ENCODE peak calls at places on chromosomes 6 and 20, in seven cellular contexts. N is fibroblast of the aortic adventitia; Z is aorta; M is colonic mucosa; V is endothelial cell of umbilical vein; W is CD8-positive, alpha-beta memory T cell; X is heart right ventricle. L is an unnamed sample.

GRCh38 chr6:25010166-25010565 is 74.4 kb upstream of the RIPOR2 start:
- DNase-seq in Z (no peak), N (no peak), V (no peak), W (no peak), X (no peak), M (no peak), L (no peak)

GRCh38 chr6:139398658-139399057 is 24.2 kb upstream of the CITED2 start:
- DNase-seq in W (no peak), V (no peak), M (no peak), N (no peak), X (no peak), Z (no peak), L (no peak)

GRCh38 chr20:1883986-1884385 is 11.2 kb upstream of the SIRPA start:
- DNase-seq in N (no peak), Z (no peak), M (no peak), W (no peak), X (no peak), V (no peak), L (no peak)

GRCh38 chr6:31834704-31835375 is 7.3 kb downstream of the HSPA1B start:
- DNase-seq in V (peak), N (peak), X (peak), Z (peak), W (peak), M (peak), L (no peak)

GRCh38 chr6:129183039-129183438 is 300.1 kb downstream of the LAMA2 start:
- DNase-seq in V (no peak), M (no peak), W (no peak), Z (no peak), N (no peak), X (no peak), L (no peak)

GRCh38 chr20:12404941-12405340 is 487.2 kb downstream of the BTBD3 start:
- DNase-seq in X (no peak), V (no peak), M (no peak), Z (no peak), W (no peak), N (no peak), L (no peak)

GRCh38 chr20:3794701-3795420 is 1.2 kb upstream of the CDC25B start:
- DNase-seq in X (no peak), M (no peak), Z (peak), W (no peak), V (no peak), N (no peak), L (no peak)

GRCh38 chr6:163338671-163339405 is 75.7 kb upstream of the QKI start:
- DNase-seq in N (peak), M (no peak), Z (no peak), V (peak), X (peak), W (no peak), L (no peak)

GRCh38 chr20:19874328-19874727 is 116.3 kb downstream of the RIN2 start:
- DNase-seq in W (no peak), V (no peak), Z (no peak), M (no peak), N (no peak), X (no peak), L (no peak)

GRCh38 chr20:59365611-59366284 is 65.3 kb downstream of the EDN3 start:
- DNase-seq in N (no peak), W (no peak), M (no peak), Z (no peak), V (no peak), X (no peak), L (no peak)

GRCh38 chr20:16528078-16528477 is 45.2 kb downstream of the KIF16B start:
- DNase-seq in Z (no peak), X (no peak), N (peak), V (no peak), W (no peak), M (peak), L (peak)

GRCh38 chr6:121540210-121540609 is 104.8 kb downstream of the GJA1 start:
- DNase-seq in Z (no peak), M (no peak), W (no peak), X (no peak), N (no peak), V (no peak), L (no peak)

GRCh38 chr20:47952165-47952564 is 166.9 kb upstream of the SULF2 start:
- DNase-seq in X (no peak), Z (no peak), M (no peak), V (no peak), W (no peak), N (no peak), L (no peak)

GRCh38 chr6:108546079-108547049 is 14.4 kb upstream of the FOXO3 start:
- DNase-seq in V (no peak), M (no peak), Z (no peak), N (no peak), X (no peak), W (no peak), L (no peak)

GRCh38 chr6:38198219-38198618 is 378.7 kb downstream of the ZFAND3 start:
- DNase-seq in N (no peak), W (no peak), M (no peak), X (no peak), V (no peak), Z (no peak), L (no peak)

GRCh38 chr6:48667797-48668196 is 556.8 kb upstream of the PTCHD4 start:
- DNase-seq in Z (no peak), N (no peak), X (no peak), W (no peak), V (no peak), M (no peak), L (no peak)

GRCh38 chr6:140993515-140993914 is 1139.2 kb upstream of the GJE1 start:
- DNase-seq in V (no peak), X (no peak), W (no peak), M (no peak), N (no peak), Z (no peak), L (no peak)

GRCh38 chr20:40571625-40572024 is 117.4 kb downstream of the MAFB start:
- DNase-seq in W (no peak), X (no peak), M (no peak), V (no peak), Z (peak), N (no peak), L (no peak)

GRCh38 chr20:20549267-20549612 is 163.2 kb downstream of the RALGAPA2 start:
- DNase-seq in V (no peak), N (peak), Z (no peak), M (peak), X (no peak), W (no peak), L (no peak)

GRCh38 chr6:146870765-146871164 is 272.0 kb downstream of the ADGB start:
- DNase-seq in M (no peak), N (no peak), V (no peak), Z (no peak), W (no peak), X (no peak), L (no peak)

GRCh38 chr6:131923356-131923755 is 27.8 kb downstream of the CCN2 start:
- DNase-seq in X (peak), Z (no peak), V (peak), W (no peak), M (peak), N (peak), L (peak)

GRCh38 chr20:34112600-34113061 is 588 bp upstream of the EIF2S2 start:
- DNase-seq in V (peak), W (no peak), X (peak), N (peak), Z (no peak), M (peak), L (no peak)

GRCh38 chr6:85494551-85495337 is 44.9 kb downstream of the NT5E start:
- DNase-seq in Z (no peak), X (no peak), M (no peak), V (no peak), W (no peak), N (no peak), L (no peak)

GRCh38 chr20:17895641-17896246 is 72.8 kb downstream of the SNX5 start:
- DNase-seq in X (peak), M (no peak), V (peak), W (no peak), N (peak), Z (peak), L (no peak)

GRCh38 chr20:48329216-48329615 is 498.6 kb downstream of the PREX1 start:
- DNase-seq in X (no peak), W (no peak), V (no peak), Z (no peak), N (no peak), M (no peak), L (no peak)

GRCh38 chr20:12575352-12576095 is 433.2 kb upstream of the SPTLC3 start:
- DNase-seq in X (peak), M (peak), N (no peak), V (no peak), W (no peak), Z (no peak), L (no peak)

GRCh38 chr6:56751604-56752003 is 108.9 kb upstream of the DST start:
- DNase-seq in M (no peak), N (no peak), V (no peak), W (no peak), X (no peak), Z (no peak), L (no peak)
- H3K4me3 ChIP-seq in M (no peak), N (no peak), V (no peak), W (no peak), X (no peak), Z (no peak), L (no peak)

GRCh38 chr20:31593221-31594001 is 11.7 kb upstream of the ID1 start:
- DNase-seq in W (no peak), V (peak), Z (no peak), N (peak), M (peak), X (no peak), L (no peak)

GRCh38 chr20:31590717-31591225 is 14.3 kb upstream of the ID1 start:
- DNase-seq in W (no peak), N (no peak), X (no peak), Z (no peak), M (no peak), V (no peak), L (no peak)

DNA sequence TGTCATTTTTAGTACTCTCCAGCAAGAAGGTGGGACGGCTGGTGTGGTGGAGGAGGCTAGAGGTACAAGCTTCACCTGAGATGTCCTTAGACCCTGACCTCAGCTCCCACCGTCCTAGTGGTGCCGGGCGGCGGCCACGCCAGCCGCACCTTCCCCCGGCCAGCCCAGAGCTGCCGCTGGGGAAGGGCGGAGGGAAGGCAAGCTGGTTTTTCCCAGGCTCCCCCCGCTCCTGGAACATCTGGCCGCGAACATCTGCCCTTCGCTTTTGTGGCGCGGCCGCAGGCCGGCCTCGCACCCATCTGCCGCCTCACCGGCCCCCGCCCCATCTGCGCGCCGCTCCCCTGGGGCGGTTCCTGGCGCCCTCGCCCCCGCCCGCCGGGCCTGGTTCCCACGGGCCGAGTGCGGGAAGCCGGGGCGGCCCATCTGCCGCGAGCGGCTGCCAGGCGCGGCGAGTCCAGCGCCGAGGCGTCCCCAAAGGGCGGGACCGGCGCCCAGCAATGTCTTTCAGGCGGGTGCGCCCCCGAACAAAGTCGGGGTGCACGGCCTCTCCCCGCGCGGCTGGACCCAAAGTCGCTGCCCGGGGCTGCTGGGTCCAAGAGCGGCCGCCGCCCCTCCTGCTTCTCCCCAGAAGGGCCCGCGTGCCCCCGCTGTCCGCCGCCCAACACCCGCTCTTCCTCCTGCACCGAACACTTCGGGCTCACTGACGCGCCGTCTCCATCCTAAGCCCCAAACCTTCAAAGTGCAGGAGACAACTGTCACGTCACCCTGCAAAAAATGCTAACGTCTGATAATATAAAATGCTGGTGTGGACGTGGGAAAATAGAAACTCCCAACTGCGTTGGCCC is 17.3 kb upstream of the ID1 start:
- DNase-seq in Z (no peak), N (peak), W (no peak), V (peak), X (peak), M (peak), L (no peak)
- H3K4me3 ChIP-seq in Z (no peak), N (peak), W (no peak), V (peak), X (peak), M (peak), L (peak)

DNA sequence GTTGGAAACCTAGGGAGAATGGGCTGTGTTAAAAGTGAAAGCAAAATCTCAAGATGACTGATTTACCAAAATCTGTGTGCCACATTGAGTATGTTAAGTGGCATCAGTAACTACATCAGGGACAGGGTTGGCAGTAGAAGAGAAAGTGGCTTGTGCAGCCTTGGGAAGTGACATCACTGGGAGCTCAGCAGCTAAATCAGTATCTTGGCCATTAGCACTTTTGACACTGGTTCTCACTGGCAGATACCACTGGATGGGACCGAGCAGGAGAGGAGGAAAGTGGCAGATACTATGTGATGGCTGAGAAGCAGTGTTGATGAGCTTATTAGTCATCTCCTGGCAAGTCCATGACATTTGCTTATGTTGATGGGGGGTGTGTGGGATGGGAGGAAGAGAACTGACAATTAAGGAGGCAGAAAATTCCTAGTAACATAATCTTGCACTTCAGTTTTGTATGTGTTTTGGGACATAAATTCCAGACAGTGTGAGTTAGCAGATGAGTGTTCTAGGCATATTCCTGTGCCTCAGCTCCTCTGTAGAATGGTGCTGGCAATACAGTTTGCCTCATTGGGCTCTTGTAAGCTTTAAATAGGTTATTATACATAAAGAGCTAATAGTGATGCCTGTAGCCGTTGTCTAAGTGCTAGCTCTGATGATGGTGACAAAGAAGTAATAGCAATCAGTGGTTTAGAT is 322.3 kb downstream of the SOX4 start:
- DNase-seq in V (no peak), X (no peak), W (no peak), N (peak), Z (no peak), M (no peak), L (no peak)
- H3K4me3 ChIP-seq in V (no peak), X (no peak), W (no peak), N (peak), Z (no peak), M (no peak), L (peak)

GRCh38 chr20:54207053-54207742 is 689 bp upstream of the PFDN4 start:
- DNase-seq in V (no peak), M (no peak), W (no peak), X (no peak), N (no peak), Z (no peak), L (no peak)
- H3K4me3 ChIP-seq in V (no peak), M (no peak), W (peak), X (peak), N (no peak), Z (no peak), L (peak)

GRCh38 chr6:28988536-28989415 is 16.3 kb downstream of the ZNF311 start:
- DNase-seq in N (peak), M (peak), X (peak), Z (peak), W (peak), V (peak), L (no peak)

GRCh38 chr6:28983838-28984237 is 21.3 kb downstream of the ZNF311 start:
- DNase-seq in N (no peak), V (no peak), X (no peak), Z (no peak), W (no peak), M (no peak), L (no peak)

GRCh38 chr6:28982476-28983266 is 22.4 kb downstream of the ZNF311 start:
- DNase-seq in W (peak), X (peak), Z (no peak), V (no peak), M (no peak), N (peak), L (peak)

GRCh38 chr6:28981833-28982475 is 23.2 kb downstream of the ZNF311 start:
- DNase-seq in W (peak), X (peak), Z (peak), V (peak), M (peak), N (peak), L (peak)

GRCh38 chr6:28985396-28986164 is 19.5 kb downstream of the ZNF311 start:
- DNase-seq in X (peak), V (peak), M (peak), W (no peak), N (peak), Z (peak), L (peak)
- H3K4me3 ChIP-seq in X (peak), V (peak), M (peak), W (no peak), N (peak), Z (peak), L (peak)

DNA sequence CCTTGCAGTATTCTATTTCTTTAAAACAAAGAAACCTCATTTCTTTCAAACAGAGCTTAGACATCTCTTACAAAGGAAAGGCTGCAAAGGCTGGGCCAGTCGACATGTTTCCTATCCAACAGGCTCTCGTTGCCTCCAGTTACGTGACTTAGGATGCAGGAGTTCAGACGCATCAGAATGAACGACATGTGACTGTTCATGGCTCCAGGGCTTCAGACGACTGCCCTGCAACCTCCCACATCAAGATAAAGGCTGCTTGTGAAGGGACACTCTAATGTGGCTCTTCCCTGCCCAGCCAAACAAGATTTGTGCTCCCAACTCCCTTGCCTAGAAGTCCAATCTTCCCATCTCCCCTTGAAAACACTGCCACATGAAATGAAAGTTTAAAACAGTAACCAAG is 14.3 kb upstream of the NEDD9 start:
- DNase-seq in W (no peak), Z (no peak), M (no peak), V (no peak), N (no peak), X (no peak), L (no peak)
- H3K4me3 ChIP-seq in W (no peak), Z (no peak), M (no peak), V (no peak), N (no peak), X (no peak), L (no peak)

GRCh38 chr6:125994659-125995488 is 8.5 kb downstream of the TRMT11 start:
- DNase-seq in N (peak), X (no peak), Z (no peak), V (no peak), W (no peak), M (no peak), L (no peak)
- H3K4me3 ChIP-seq in N (no peak), X (no peak), Z (no peak), V (no peak), W (no peak), M (no peak), L (no peak)

DNA sequence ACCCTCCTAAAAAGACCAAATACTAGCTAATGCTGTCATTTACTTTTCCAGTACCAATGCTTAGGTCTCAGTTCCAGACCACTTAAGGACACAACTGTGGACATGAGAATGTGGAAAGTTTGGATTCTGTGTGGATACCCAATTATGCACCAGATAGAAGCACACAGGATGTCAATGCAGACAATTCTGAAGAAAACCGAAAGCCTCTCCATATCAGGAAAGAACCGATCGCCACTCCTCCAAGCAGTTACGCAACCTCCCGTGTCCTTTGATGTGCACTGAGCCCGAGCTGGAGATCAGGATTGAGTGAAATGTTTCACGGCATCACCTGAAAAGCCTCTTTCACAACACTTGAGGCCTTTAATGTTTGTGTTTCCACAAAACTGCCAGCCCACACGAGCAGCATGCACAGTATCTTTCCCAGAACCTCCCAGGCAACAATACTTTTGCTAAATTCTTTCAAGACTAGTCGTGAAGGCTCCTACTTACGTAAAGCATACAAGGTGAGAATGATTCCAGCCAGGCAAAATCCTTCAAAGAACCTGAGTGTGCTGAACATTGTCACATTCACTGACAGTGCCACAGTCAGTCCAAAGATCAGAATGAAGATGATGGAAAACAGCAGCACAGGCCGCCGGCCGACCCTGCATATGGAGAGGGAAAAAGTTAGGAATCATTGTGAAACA is 47.0 kb downstream of the SLC22A23 start:
- DNase-seq in W (no peak), N (no peak), V (no peak), Z (no peak), M (peak), X (no peak), L (no peak)
- H3K4me3 ChIP-seq in W (no peak), N (no peak), V (no peak), Z (no peak), M (peak), X (no peak), L (no peak)

GRCh38 chr6:3218266-3218665 is 9.2 kb downstream of the TUBB2B start:
- DNase-seq in Z (no peak), W (no peak), X (no peak), V (no peak), M (no peak), N (no peak), L (no peak)

GRCh38 chr6:3220366-3220765 is 7.1 kb downstream of the TUBB2B start:
- DNase-seq in V (no peak), M (no peak), X (no peak), Z (no peak), W (no peak), N (no peak), L (no peak)

GRCh38 chr6:3217286-3217685 is 10.2 kb downstream of the TUBB2B start:
- DNase-seq in W (no peak), N (no peak), Z (no peak), V (no peak), M (no peak), X (no peak), L (no peak)

GRCh38 chr6:3222506-3223038 is 4.9 kb downstream of the TUBB2B start:
- DNase-seq in Z (no peak), N (no peak), M (no peak), X (no peak), V (no peak), W (no peak), L (no peak)

GRCh38 chr6:3221579-3221978 is 5.9 kb downstream of the TUBB2B start:
- DNase-seq in Z (no peak), W (no peak), V (no peak), X (no peak), M (no peak), N (no peak), L (no peak)
- H3K4me3 ChIP-seq in Z (no peak), W (no peak), V (no peak), X (no peak), M (no peak), N (no peak), L (no peak)